ENCODE peak calls at places on chromosome 4, in five cellular contexts. One of them, this sample, is unnamed.

GRCh38 chr4:108762559-108763225 is at the start of gene ETNPPL:
- DNase-seq in esophagus squamous epithelium: no peak
- DNase-seq in foreskin fibroblast: no peak
- DNase-seq in choroid plexus epithelial cell: no peak
- DNase-seq in GM12865: no peak
- DNase-seq in this sample: no peak

GRCh38 chr4:105306158-105306781 is 159.6 kb downstream of the TET2 start:
- DNase-seq in GM12865: peak
- DNase-seq in esophagus squamous epithelium: no peak
- DNase-seq in foreskin fibroblast: no peak
- DNase-seq in choroid plexus epithelial cell: peak
- DNase-seq in this sample: no peak

GRCh38 chr4:85762204-85762884 is 287.4 kb downstream of the ARHGAP24 start:
- DNase-seq in choroid plexus epithelial cell: peak
- DNase-seq in esophagus squamous epithelium: no peak
- DNase-seq in GM12865: no peak
- DNase-seq in foreskin fibroblast: peak
- DNase-seq in this sample: no peak

GRCh38 chr4:159240690-159241089 is 137.8 kb downstream of the RAPGEF2 start:
- DNase-seq in choroid plexus epithelial cell: peak
- DNase-seq in foreskin fibroblast: no peak
- DNase-seq in GM12865: no peak
- DNase-seq in esophagus squamous epithelium: no peak
- DNase-seq in this sample: no peak

GRCh38 chr4:173252024-173252935 is 81.9 kb downstream of the HMGB2 start:
- DNase-seq in choroid plexus epithelial cell: peak
- DNase-seq in GM12865: peak
- DNase-seq in esophagus squamous epithelium: no peak
- DNase-seq in foreskin fibroblast: peak
- DNase-seq in this sample: peak

GRCh38 chr4:151218343-151218742 is 58.6 kb upstream of the PRSS48 start:
- DNase-seq in GM12865: no peak
- DNase-seq in esophagus squamous epithelium: no peak
- DNase-seq in foreskin fibroblast: peak
- DNase-seq in choroid plexus epithelial cell: peak
- DNase-seq in this sample: no peak

GRCh38 chr4:100421356-100421978 is 96.4 kb downstream of the EMCN start:
- DNase-seq in choroid plexus epithelial cell: peak
- DNase-seq in esophagus squamous epithelium: no peak
- DNase-seq in GM12865: peak
- DNase-seq in foreskin fibroblast: peak
- DNase-seq in this sample: no peak

GRCh38 chr4:100736651-100737450 is 219.0 kb upstream of the EMCN start:
- DNase-seq in esophagus squamous epithelium: no peak
- DNase-seq in choroid plexus epithelial cell: peak
- DNase-seq in GM12865: peak
- DNase-seq in foreskin fibroblast: peak
- DNase-seq in this sample: no peak

GRCh38 chr4:9964884-9965283 is 56.4 kb downstream of the SLC2A9 start:
- DNase-seq in esophagus squamous epithelium: no peak
- DNase-seq in GM12865: no peak
- DNase-seq in choroid plexus epithelial cell: no peak
- DNase-seq in foreskin fibroblast: no peak
- DNase-seq in this sample: no peak

GRCh38 chr4:154709550-154709949 is 34.2 kb upstream of the LRAT start:
- DNase-seq in foreskin fibroblast: no peak
- DNase-seq in esophagus squamous epithelium: no peak
- DNase-seq in GM12865: no peak
- DNase-seq in choroid plexus epithelial cell: no peak
- DNase-seq in this sample: no peak
- H3K4me3 ChIP-seq in foreskin fibroblast: no peak
- H3K4me3 ChIP-seq in esophagus squamous epithelium: no peak
- H3K4me3 ChIP-seq in GM12865: no peak
- H3K4me3 ChIP-seq in choroid plexus epithelial cell: no peak
- H3K4me3 ChIP-seq in this sample: no peak

GRCh38 chr4:161256172-161256571 is 907.6 kb downstream of the FSTL5 start:
- DNase-seq in esophagus squamous epithelium: no peak
- DNase-seq in GM12865: no peak
- DNase-seq in choroid plexus epithelial cell: no peak
- DNase-seq in foreskin fibroblast: no peak
- DNase-seq in this sample: no peak

GRCh38 chr4:161254375-161254774 is 909.4 kb downstream of the FSTL5 start:
- DNase-seq in choroid plexus epithelial cell: no peak
- DNase-seq in GM12865: no peak
- DNase-seq in esophagus squamous epithelium: no peak
- DNase-seq in foreskin fibroblast: no peak
- DNase-seq in this sample: no peak

GRCh38 chr4:161260819-161261218 is 903.0 kb downstream of the FSTL5 start:
- DNase-seq in GM12865: no peak
- DNase-seq in foreskin fibroblast: no peak
- DNase-seq in esophagus squamous epithelium: no peak
- DNase-seq in choroid plexus epithelial cell: no peak
- DNase-seq in this sample: no peak

GRCh38 chr4:161252520-161253141 is 911.2 kb downstream of the FSTL5 start:
- DNase-seq in foreskin fibroblast: no peak
- DNase-seq in esophagus squamous epithelium: no peak
- DNase-seq in choroid plexus epithelial cell: peak
- DNase-seq in GM12865: peak
- DNase-seq in this sample: no peak

GRCh38 chr4:161256716-161257115 is 907.1 kb downstream of the FSTL5 start:
- DNase-seq in choroid plexus epithelial cell: peak
- DNase-seq in GM12865: peak
- DNase-seq in esophagus squamous epithelium: no peak
- DNase-seq in foreskin fibroblast: no peak
- DNase-seq in this sample: no peak
- TF ChIP-seq CTCF in choroid plexus epithelial cell: peak
- TF ChIP-seq CTCF in GM12865: peak
- TF ChIP-seq CTCF in esophagus squamous epithelium: no peak
- TF ChIP-seq CTCF in foreskin fibroblast: peak
- TF ChIP-seq CTCF in this sample: peak

DNA sequence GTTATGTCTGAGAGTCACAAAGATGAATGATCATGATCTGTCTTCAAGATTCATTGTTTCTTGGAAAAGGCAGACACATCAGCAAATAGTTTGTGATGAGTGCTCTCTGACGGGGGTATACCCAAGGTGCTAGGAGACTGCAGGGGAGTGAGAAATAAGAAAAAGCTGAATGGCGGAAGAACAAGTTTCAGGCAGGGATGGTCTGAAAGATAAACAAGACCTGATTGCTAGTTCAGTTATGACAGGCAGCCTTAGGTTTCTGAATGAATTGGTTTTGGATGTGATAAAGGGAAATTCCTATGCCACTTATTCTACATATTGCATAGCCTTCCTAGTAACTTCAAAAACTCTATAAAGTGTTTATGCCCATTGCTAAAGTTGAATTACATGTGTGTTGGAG is 327.0 kb upstream of the DKK2 start:
- DNase-seq in foreskin fibroblast: no peak
- DNase-seq in esophagus squamous epithelium: no peak
- DNase-seq in GM12865: peak
- DNase-seq in choroid plexus epithelial cell: no peak
- DNase-seq in this sample: no peak
- H3K4me3 ChIP-seq in foreskin fibroblast: no peak
- H3K4me3 ChIP-seq in esophagus squamous epithelium: no peak
- H3K4me3 ChIP-seq in GM12865: no peak
- H3K4me3 ChIP-seq in choroid plexus epithelial cell: no peak
- H3K4me3 ChIP-seq in this sample: no peak

GRCh38 chr4:154549894-154550790 is at the start of gene PLRG1:
- DNase-seq in foreskin fibroblast: peak
- DNase-seq in esophagus squamous epithelium: peak
- DNase-seq in choroid plexus epithelial cell: peak
- DNase-seq in GM12865: peak
- DNase-seq in this sample: peak
- TF ChIP-seq CTCF in foreskin fibroblast: no peak
- TF ChIP-seq CTCF in esophagus squamous epithelium: peak
- TF ChIP-seq CTCF in choroid plexus epithelial cell: peak
- TF ChIP-seq CTCF in GM12865: no peak
- TF ChIP-seq CTCF in this sample: no peak

DNA sequence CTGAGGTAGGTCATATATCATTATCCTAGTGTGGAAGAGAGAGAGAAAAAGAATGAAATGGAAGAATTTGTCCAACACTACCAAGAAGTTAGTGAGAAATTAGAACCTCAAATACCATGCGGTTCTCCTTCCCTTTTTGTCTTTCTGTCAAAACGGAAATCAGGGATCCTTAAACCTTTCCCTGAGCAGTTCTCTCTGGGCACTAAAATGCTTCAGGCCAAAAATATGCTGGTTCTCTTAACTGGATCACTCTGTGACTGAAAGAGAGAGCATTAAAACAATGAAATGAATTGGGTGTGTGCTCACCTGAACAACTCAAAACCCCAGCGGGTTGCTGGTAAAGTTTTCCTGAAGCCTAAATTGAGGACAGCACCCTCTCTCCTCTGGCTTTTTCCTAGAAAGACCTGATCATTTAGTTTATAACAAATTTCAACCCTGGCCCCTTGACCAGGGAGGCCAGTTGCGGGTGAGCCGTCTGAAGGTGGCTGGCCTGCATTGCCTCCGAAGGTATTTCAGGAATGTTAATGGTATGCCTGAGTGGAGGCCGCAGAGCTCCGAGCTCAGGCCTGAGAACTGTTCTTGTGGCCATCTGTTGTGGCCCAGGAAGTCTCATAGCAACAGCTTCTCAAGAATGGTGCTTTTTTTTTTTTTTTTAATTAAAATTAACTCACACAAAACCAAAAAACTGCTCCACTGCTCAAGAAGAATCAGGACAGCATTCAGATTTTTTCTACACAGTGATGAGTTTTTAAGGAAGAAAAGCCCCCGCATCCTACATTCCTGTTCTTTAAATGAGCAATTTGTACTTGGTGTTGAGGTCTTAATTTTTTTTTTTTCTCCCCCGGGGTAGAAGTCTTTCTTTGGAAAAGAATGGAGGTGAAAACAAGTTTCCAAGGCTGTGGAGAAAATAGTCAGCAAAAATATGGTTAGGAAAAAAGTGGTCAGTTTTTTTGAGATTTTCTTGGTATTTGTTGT is 155.1 kb downstream of the SHROOM3 start:
- DNase-seq in foreskin fibroblast: peak
- DNase-seq in esophagus squamous epithelium: no peak
- DNase-seq in GM12865: no peak
- DNase-seq in choroid plexus epithelial cell: peak
- DNase-seq in this sample: no peak
- H3K4me3 ChIP-seq in foreskin fibroblast: no peak
- H3K4me3 ChIP-seq in esophagus squamous epithelium: no peak
- H3K4me3 ChIP-seq in GM12865: no peak
- H3K4me3 ChIP-seq in choroid plexus epithelial cell: no peak
- H3K4me3 ChIP-seq in this sample: no peak

GRCh38 chr4:154332681-154333421 is 158.7 kb downstream of the DCHS2 start:
- DNase-seq in choroid plexus epithelial cell: no peak
- DNase-seq in esophagus squamous epithelium: no peak
- DNase-seq in foreskin fibroblast: no peak
- DNase-seq in GM12865: peak
- DNase-seq in this sample: no peak

GRCh38 chr4:154329939-154330338 is 161.7 kb downstream of the DCHS2 start:
- DNase-seq in choroid plexus epithelial cell: peak
- DNase-seq in foreskin fibroblast: peak
- DNase-seq in GM12865: no peak
- DNase-seq in esophagus squamous epithelium: no peak
- DNase-seq in this sample: no peak

GRCh38 chr4:154328030-154328429 is 163.6 kb downstream of the DCHS2 start:
- DNase-seq in choroid plexus epithelial cell: no peak
- DNase-seq in foreskin fibroblast: no peak
- DNase-seq in GM12865: no peak
- DNase-seq in esophagus squamous epithelium: no peak
- DNase-seq in this sample: no peak

DNA sequence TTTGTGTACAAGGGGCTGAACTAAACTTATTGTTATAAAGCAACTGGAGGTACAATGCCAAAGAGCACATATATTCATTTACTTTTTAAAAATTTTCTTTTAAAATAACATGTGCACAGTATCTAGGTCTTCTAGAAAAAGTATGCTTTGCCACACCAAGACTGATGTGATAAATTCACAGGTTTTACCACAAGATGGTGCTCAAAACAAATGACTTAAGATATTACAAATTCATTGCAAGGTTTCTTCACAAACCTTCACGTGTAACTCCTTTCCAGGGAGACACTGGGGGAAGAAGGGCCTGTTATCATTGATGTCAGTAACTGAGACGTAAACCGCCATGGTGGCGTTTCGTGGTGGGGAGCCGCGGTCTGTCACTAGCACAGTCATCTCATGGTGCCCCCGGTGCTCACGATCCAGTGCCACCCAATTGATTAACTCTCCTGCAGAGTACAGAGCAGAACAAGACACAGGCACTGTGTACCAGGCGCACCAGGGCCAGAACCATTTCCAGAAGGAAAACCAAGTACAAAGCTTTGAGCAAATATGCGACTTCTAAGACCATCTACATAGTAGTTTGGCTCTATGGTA is 162.2 kb downstream of the DCHS2 start:
- DNase-seq in choroid plexus epithelial cell: peak
- DNase-seq in GM12865: peak
- DNase-seq in esophagus squamous epithelium: no peak
- DNase-seq in foreskin fibroblast: peak
- DNase-seq in this sample: peak
- TF ChIP-seq CTCF in choroid plexus epithelial cell: peak
- TF ChIP-seq CTCF in GM12865: peak
- TF ChIP-seq CTCF in esophagus squamous epithelium: peak
- TF ChIP-seq CTCF in foreskin fibroblast: peak
- TF ChIP-seq CTCF in this sample: peak

GRCh38 chr4:95758001-95758400 is 81.9 kb upstream of the PDHA2 start:
- DNase-seq in GM12865: no peak
- DNase-seq in foreskin fibroblast: no peak
- DNase-seq in choroid plexus epithelial cell: peak
- DNase-seq in esophagus squamous epithelium: no peak
- DNase-seq in this sample: no peak
- H3K4me3 ChIP-seq in GM12865: no peak
- H3K4me3 ChIP-seq in foreskin fibroblast: no peak
- H3K4me3 ChIP-seq in choroid plexus epithelial cell: no peak
- H3K4me3 ChIP-seq in esophagus squamous epithelium: no peak
- H3K4me3 ChIP-seq in this sample: no peak

GRCh38 chr4:188403272-188403671 is 264.0 kb downstream of the TRIML1 start:
- DNase-seq in choroid plexus epithelial cell: no peak
- DNase-seq in foreskin fibroblast: no peak
- DNase-seq in esophagus squamous epithelium: no peak
- DNase-seq in GM12865: no peak
- DNase-seq in this sample: no peak
- TF ChIP-seq CTCF in choroid plexus epithelial cell: no peak
- TF ChIP-seq CTCF in foreskin fibroblast: no peak
- TF ChIP-seq CTCF in esophagus squamous epithelium: no peak
- TF ChIP-seq CTCF in GM12865: no peak
- TF ChIP-seq CTCF in this sample: peak

DNA sequence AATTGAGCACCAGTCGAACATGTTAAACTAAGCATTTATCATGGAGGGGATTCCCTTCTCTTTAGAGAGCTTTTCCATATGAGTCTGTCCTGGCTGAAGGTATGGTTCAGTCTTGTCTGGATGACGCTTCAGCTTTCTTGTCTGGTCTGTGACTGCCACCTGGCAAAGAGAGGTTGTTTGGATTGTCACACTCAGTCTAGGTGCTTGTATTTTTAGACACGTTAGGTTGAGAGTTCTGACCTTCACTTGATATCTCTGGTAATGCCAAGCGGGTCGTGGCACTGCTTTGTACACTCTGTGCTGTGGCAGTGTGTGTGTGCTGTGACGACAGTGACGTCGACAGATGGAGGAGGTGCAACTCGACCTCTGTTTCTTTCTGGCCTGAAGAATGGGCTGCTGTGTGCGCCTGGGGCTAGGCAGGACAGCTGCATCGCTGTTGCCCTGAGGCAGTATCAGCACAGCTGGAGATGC is 12.6 kb downstream of the NOCT start:
- DNase-seq in esophagus squamous epithelium: no peak
- DNase-seq in GM12865: no peak
- DNase-seq in foreskin fibroblast: no peak
- DNase-seq in choroid plexus epithelial cell: no peak
- DNase-seq in this sample: no peak
- H3K4me3 ChIP-seq in esophagus squamous epithelium: no peak
- H3K4me3 ChIP-seq in GM12865: no peak
- H3K4me3 ChIP-seq in foreskin fibroblast: no peak
- H3K4me3 ChIP-seq in choroid plexus epithelial cell: no peak
- H3K4me3 ChIP-seq in this sample: no peak

This sample was measured in LNCaP clone FGC.